ENCODE peak calls at places on chromosomes 3 and 15, in five cellular contexts. V, S, B, T and J are unnamed samples.

GRCh38 chr15:85625856-85626255 is 168.9 kb downstream of the KLHL25 start:
- DNase-seq in S (no peak), T (no peak), V (peak), B (no peak), J (no peak)

GRCh38 chr3:197337656-197338055 is 39.2 kb upstream of the DLG1 start:
- DNase-seq in S (no peak), T (no peak), V (no peak), B (no peak), J (no peak)

GRCh38 chr3:54792584-54792983 is 135.3 kb downstream of the LRTM1 start:
- DNase-seq in T (no peak), B (no peak), V (no peak), S (no peak), J (no peak)

GRCh38 chr3:196186661-196187573 is 24.3 kb downstream of the ZDHHC19 start:
- DNase-seq in S (no peak), T (no peak), B (no peak), V (no peak), J (no peak)

GRCh38 chr3:14130707-14131106 is 5.9 kb downstream of the TMEM43 start:
- DNase-seq in T (no peak), B (no peak), S (no peak), V (no peak), J (no peak)

GRCh38 chr15:92687183-92687582 is 31.6 kb upstream of the FAM174B start:
- DNase-seq in S (no peak), B (no peak), T (no peak), V (no peak), J (peak)

GRCh38 chr3:32366638-32367368 is 24.9 kb upstream of the CMTM7 start:
- DNase-seq in B (no peak), V (no peak), T (no peak), S (no peak), J (peak)

GRCh38 chr3:70120360-70120966 is 120.9 kb downstream of the SAMMSON start:
- DNase-seq in V (peak), S (no peak), B (peak), T (peak), J (peak)

GRCh38 chr3:45426161-45426560 is 37.8 kb downstream of the LARS2 start:
- DNase-seq in B (peak), V (no peak), S (no peak), T (no peak), J (no peak)

GRCh38 chr3:193641376-193641775 is 48.4 kb downstream of the OPA1 start:
- DNase-seq in S (no peak), B (no peak), V (no peak), T (no peak), J (no peak)

GRCh38 chr15:85443046-85443445 is 62.6 kb downstream of the AKAP13 start:
- DNase-seq in T (no peak), V (no peak), S (no peak), B (no peak), J (no peak)

GRCh38 chr3:52703356-52703755 is 2.2 kb downstream of the GLT8D1 start:
- DNase-seq in B (no peak), V (no peak), T (no peak), S (no peak), J (no peak)

GRCh38 chr15:97446138-97446537 is 514.4 kb upstream of the ARRDC4 start:
- DNase-seq in T (no peak), S (no peak), B (no peak), V (no peak), J (no peak)

GRCh38 chr3:195113536-195113935 is 157.4 kb downstream of the XXYLT1 start:
- DNase-seq in S (no peak), V (no peak), B (no peak), T (no peak), J (no peak)

GRCh38 chr3:119751423-119751822 is 30.5 kb upstream of the NR1I2 start:
- DNase-seq in T (no peak), B (no peak), V (no peak), S (no peak), J (peak)

GRCh38 chr3:197599089-197599765 is 43.5 kb upstream of the BDH1 start:
- DNase-seq in S (peak), B (peak), V (peak), T (peak), J (peak)

GRCh38 chr3:49397470-49397869 is 14.3 kb downstream of the RHOA start:
- DNase-seq in S (no peak), V (no peak), B (no peak), T (no peak), J (peak)

GRCh38 chr3:42063886-42064285 is 27.3 kb upstream of the TRAK1 start:
- DNase-seq in V (no peak), B (no peak), S (no peak), T (no peak), J (no peak)

GRCh38 chr15:77547801-77548607 is 84.7 kb downstream of the LINGO1 start:
- DNase-seq in V (no peak), B (no peak), S (no peak), T (no peak), J (no peak)

GRCh38 chr15:63826513-63826912 is 7.2 kb downstream of the HERC1 start:
- DNase-seq in S (no peak), V (peak), T (no peak), B (no peak), J (peak)

GRCh38 chr3:136893848-136894443 is 31.9 kb downstream of the NCK1 start:
- DNase-seq in B (no peak), T (peak), S (no peak), V (no peak), J (peak)

GRCh38 chr3:165040186-165040585 is 38.1 kb downstream of the SI start:
- DNase-seq in B (no peak), T (no peak), V (no peak), S (no peak), J (no peak)

GRCh38 chr3:37770336-37770735 is 91.3 kb upstream of the CTDSPL start:
- DNase-seq in S (no peak), T (no peak), B (no peak), V (no peak), J (peak)

GRCh38 chr3:124780767-124781485 is 50.7 kb downstream of the UMPS start:
- DNase-seq in S (peak), B (no peak), V (no peak), T (no peak), J (peak)

GRCh38 chr15:25670025-25670554 is 193.0 kb downstream of the ATP10A start:
- DNase-seq in V (no peak), S (peak), T (no peak), B (peak), J (no peak)

GRCh38 chr15:94792166-94792565 is 560.8 kb downstream of the MCTP2 start:
- DNase-seq in B (no peak), S (no peak), V (no peak), T (peak), J (peak)

GRCh38 chr3:161266731-161267150 is 45.6 kb downstream of the NMD3 start:
- DNase-seq in V (no peak), B (no peak), T (peak), S (no peak), J (peak)

GRCh38 chr15:75712668-75713337 is at the start of gene CSPG4:
- DNase-seq in B (no peak), T (peak), S (peak), V (no peak), J (no peak)

GRCh38 chr15:90411176-90411575 is 23.1 kb downstream of the IQGAP1 start:
- DNase-seq in V (no peak), B (no peak), S (no peak), T (no peak), J (no peak)

GRCh38 chr15:69997701-69998273 is 99.9 kb downstream of the TLE3 start:
- DNase-seq in T (no peak), V (no peak), S (no peak), B (no peak), J (no peak)